ENCODE peak calls at places on chromosome 15, in seven cellular contexts. One of them, this sample, is unnamed.

GRCh38 chr15:88745696-88746095 is 57.5 kb upstream of the ACAN start:
- DNase-seq in stomach: no peak
- DNase-seq in A549: no peak
- DNase-seq in endothelial cell: no peak
- DNase-seq in BE2C: no peak
- DNase-seq in cardiac fibroblast: peak
- DNase-seq in hepatocyte: no peak
- DNase-seq in this sample: peak

GRCh38 chr15:55799287-55800212 is 56.6 kb upstream of the PRTG start:
- DNase-seq in stomach: peak
- DNase-seq in A549: peak
- DNase-seq in endothelial cell: peak
- DNase-seq in BE2C: peak
- DNase-seq in cardiac fibroblast: peak
- DNase-seq in hepatocyte: peak
- DNase-seq in this sample: peak

GRCh38 chr15:95121191-95121590 is 889.8 kb downstream of the MCTP2 start:
- DNase-seq in stomach: no peak
- DNase-seq in A549: no peak
- DNase-seq in endothelial cell: no peak
- DNase-seq in BE2C: no peak
- DNase-seq in cardiac fibroblast: no peak
- DNase-seq in hepatocyte: no peak
- DNase-seq in this sample: no peak

GRCh38 chr15:35736150-35736549 is 190.2 kb upstream of the DPH6 start:
- DNase-seq in stomach: peak
- DNase-seq in A549: no peak
- DNase-seq in endothelial cell: no peak
- DNase-seq in BE2C: no peak
- DNase-seq in cardiac fibroblast: peak
- DNase-seq in hepatocyte: no peak
- DNase-seq in this sample: no peak

GRCh38 chr15:100041380-100041779 is 300.4 kb downstream of the ADAMTS17 start:
- DNase-seq in stomach: no peak
- DNase-seq in A549: no peak
- DNase-seq in endothelial cell: no peak
- DNase-seq in BE2C: no peak
- DNase-seq in cardiac fibroblast: no peak
- DNase-seq in hepatocyte: no peak
- DNase-seq in this sample: no peak

GRCh38 chr15:63085289-63085688 is 36.4 kb upstream of the LACTB start:
- DNase-seq in stomach: no peak
- DNase-seq in A549: no peak
- DNase-seq in endothelial cell: no peak
- DNase-seq in BE2C: no peak
- DNase-seq in cardiac fibroblast: no peak
- DNase-seq in hepatocyte: no peak
- DNase-seq in this sample: no peak

GRCh38 chr15:33215941-33216872 is 21.7 kb upstream of the FMN1 start:
- DNase-seq in stomach: no peak
- DNase-seq in A549: no peak
- DNase-seq in endothelial cell: no peak
- DNase-seq in BE2C: peak
- DNase-seq in cardiac fibroblast: peak
- DNase-seq in hepatocyte: peak
- DNase-seq in this sample: peak

GRCh38 chr15:56931674-56932507 is 13.4 kb downstream of the TCF12 start:
- DNase-seq in stomach: no peak
- DNase-seq in A549: no peak
- DNase-seq in endothelial cell: no peak
- DNase-seq in BE2C: no peak
- DNase-seq in cardiac fibroblast: no peak
- DNase-seq in hepatocyte: peak
- DNase-seq in this sample: no peak

GRCh38 chr15:34318277-34319079 is 19.1 kb downstream of the SLC12A6 start:
- DNase-seq in stomach: peak
- DNase-seq in A549: peak
- DNase-seq in endothelial cell: peak
- DNase-seq in BE2C: peak
- DNase-seq in cardiac fibroblast: peak
- DNase-seq in hepatocyte: peak
- DNase-seq in this sample: peak

GRCh38 chr15:73264881-73265280 is 103.9 kb downstream of the HCN4 start:
- DNase-seq in stomach: no peak
- DNase-seq in A549: no peak
- DNase-seq in endothelial cell: no peak
- DNase-seq in BE2C: no peak
- DNase-seq in cardiac fibroblast: no peak
- DNase-seq in hepatocyte: no peak
- DNase-seq in this sample: no peak

GRCh38 chr15:50698101-50698500 is 11.5 kb upstream of the TRPM7 start:
- DNase-seq in stomach: no peak
- DNase-seq in A549: no peak
- DNase-seq in endothelial cell: no peak
- DNase-seq in BE2C: no peak
- DNase-seq in cardiac fibroblast: peak
- DNase-seq in hepatocyte: no peak
- DNase-seq in this sample: no peak

GRCh38 chr15:41494190-41494921 is 682 bp downstream of the ITPKA start:
- DNase-seq in stomach: peak
- DNase-seq in A549: peak
- DNase-seq in endothelial cell: peak
- DNase-seq in BE2C: peak
- DNase-seq in cardiac fibroblast: no peak
- DNase-seq in hepatocyte: peak
- DNase-seq in this sample: peak

GRCh38 chr15:67534360-67534759 is 8.1 kb upstream of the MAP2K5 start:
- DNase-seq in stomach: no peak
- DNase-seq in A549: no peak
- DNase-seq in endothelial cell: no peak
- DNase-seq in BE2C: no peak
- DNase-seq in cardiac fibroblast: no peak
- DNase-seq in hepatocyte: no peak
- DNase-seq in this sample: no peak

GRCh38 chr15:42401544-42402478 is 42.5 kb downstream of the CAPN3 start:
- DNase-seq in stomach: no peak
- DNase-seq in A549: no peak
- DNase-seq in endothelial cell: no peak
- DNase-seq in BE2C: no peak
- DNase-seq in cardiac fibroblast: no peak
- DNase-seq in hepatocyte: no peak
- DNase-seq in this sample: no peak

GRCh38 chr15:93985925-93986324 is 245.4 kb upstream of the MCTP2 start:
- DNase-seq in stomach: no peak
- DNase-seq in A549: no peak
- DNase-seq in endothelial cell: no peak
- DNase-seq in BE2C: no peak
- DNase-seq in cardiac fibroblast: no peak
- DNase-seq in hepatocyte: no peak
- DNase-seq in this sample: no peak

GRCh38 chr15:52657338-52657737 is 21.9 kb downstream of the ATOSA start:
- DNase-seq in stomach: no peak
- DNase-seq in A549: no peak
- DNase-seq in endothelial cell: no peak
- DNase-seq in BE2C: no peak
- DNase-seq in cardiac fibroblast: peak
- DNase-seq in hepatocyte: no peak
- DNase-seq in this sample: peak

GRCh38 chr15:67116742-67117141 is 51.3 kb downstream of the SMAD3 start:
- DNase-seq in stomach: no peak
- DNase-seq in A549: peak
- DNase-seq in endothelial cell: no peak
- DNase-seq in BE2C: no peak
- DNase-seq in cardiac fibroblast: no peak
- DNase-seq in hepatocyte: peak
- DNase-seq in this sample: no peak

GRCh38 chr15:51736069-51736468 is 1.4 kb downstream of the LYSMD2 start:
- DNase-seq in stomach: no peak
- DNase-seq in A549: no peak
- DNase-seq in endothelial cell: no peak
- DNase-seq in BE2C: peak
- DNase-seq in cardiac fibroblast: peak
- DNase-seq in hepatocyte: no peak
- DNase-seq in this sample: no peak

GRCh38 chr15:40108855-40109735 is at the start of gene BMF:
- DNase-seq in stomach: peak
- DNase-seq in A549: peak
- DNase-seq in endothelial cell: peak
- DNase-seq in BE2C: peak
- DNase-seq in cardiac fibroblast: peak
- DNase-seq in hepatocyte: peak
- DNase-seq in this sample: peak
- TF ChIP-seq CTCF in stomach: no peak
- TF ChIP-seq CTCF in A549: peak
- TF ChIP-seq CTCF in endothelial cell: no peak
- TF ChIP-seq CTCF in BE2C: peak
- TF ChIP-seq CTCF in cardiac fibroblast: peak
- TF ChIP-seq CTCF in hepatocyte: peak
- TF ChIP-seq CTCF in this sample: peak

DNA sequence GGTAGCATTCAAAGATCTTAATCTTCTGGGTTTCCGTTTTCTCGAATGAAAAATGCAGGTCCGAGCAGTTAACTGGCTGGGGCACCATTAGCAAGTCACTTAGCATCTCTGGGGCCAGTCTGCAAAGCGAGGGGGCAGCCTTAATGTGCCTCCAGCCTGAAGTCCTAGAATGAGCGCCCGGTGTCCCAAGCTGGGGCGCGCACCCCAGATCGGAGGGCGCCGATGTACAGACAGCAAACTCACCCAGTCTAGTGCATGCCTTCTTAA is at the start of gene PATL2:
- DNase-seq in stomach: no peak
- DNase-seq in A549: no peak
- DNase-seq in endothelial cell: no peak
- DNase-seq in BE2C: no peak
- DNase-seq in cardiac fibroblast: no peak
- DNase-seq in hepatocyte: no peak
- DNase-seq in this sample: no peak
- TF ChIP-seq CTCF in stomach: no peak
- TF ChIP-seq CTCF in A549: no peak
- TF ChIP-seq CTCF in endothelial cell: no peak
- TF ChIP-seq CTCF in BE2C: no peak
- TF ChIP-seq CTCF in cardiac fibroblast: no peak
- TF ChIP-seq CTCF in hepatocyte: no peak
- TF ChIP-seq CTCF in this sample: no peak

DNA sequence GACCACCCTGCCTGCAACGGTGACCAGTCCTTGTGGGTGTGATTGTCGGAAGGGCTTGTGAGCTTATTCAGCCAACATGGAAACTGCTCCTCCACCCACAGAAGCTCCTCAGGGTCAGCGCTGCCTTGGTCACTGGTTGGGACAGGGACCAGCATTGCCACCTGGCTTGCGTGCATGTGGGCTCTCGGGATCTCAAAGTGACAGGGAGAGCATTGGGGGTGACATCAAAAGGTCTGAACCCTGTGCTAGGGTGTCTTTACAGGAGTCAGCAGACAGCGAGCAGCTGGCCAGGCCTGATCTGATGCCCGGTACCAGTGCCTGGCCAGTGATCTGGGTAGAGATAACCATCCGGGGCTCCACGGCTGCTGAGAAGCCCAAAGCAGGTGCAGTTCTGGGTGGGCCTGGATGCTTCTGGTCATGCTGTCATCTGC is 135.0 kb downstream of the NSMCE3 start:
- DNase-seq in stomach: no peak
- DNase-seq in A549: no peak
- DNase-seq in endothelial cell: no peak
- DNase-seq in BE2C: no peak
- DNase-seq in cardiac fibroblast: no peak
- DNase-seq in hepatocyte: no peak
- DNase-seq in this sample: no peak
- TF ChIP-seq CTCF in stomach: no peak
- TF ChIP-seq CTCF in A549: no peak
- TF ChIP-seq CTCF in endothelial cell: no peak
- TF ChIP-seq CTCF in BE2C: no peak
- TF ChIP-seq CTCF in cardiac fibroblast: no peak
- TF ChIP-seq CTCF in hepatocyte: no peak
- TF ChIP-seq CTCF in this sample: no peak

DNA sequence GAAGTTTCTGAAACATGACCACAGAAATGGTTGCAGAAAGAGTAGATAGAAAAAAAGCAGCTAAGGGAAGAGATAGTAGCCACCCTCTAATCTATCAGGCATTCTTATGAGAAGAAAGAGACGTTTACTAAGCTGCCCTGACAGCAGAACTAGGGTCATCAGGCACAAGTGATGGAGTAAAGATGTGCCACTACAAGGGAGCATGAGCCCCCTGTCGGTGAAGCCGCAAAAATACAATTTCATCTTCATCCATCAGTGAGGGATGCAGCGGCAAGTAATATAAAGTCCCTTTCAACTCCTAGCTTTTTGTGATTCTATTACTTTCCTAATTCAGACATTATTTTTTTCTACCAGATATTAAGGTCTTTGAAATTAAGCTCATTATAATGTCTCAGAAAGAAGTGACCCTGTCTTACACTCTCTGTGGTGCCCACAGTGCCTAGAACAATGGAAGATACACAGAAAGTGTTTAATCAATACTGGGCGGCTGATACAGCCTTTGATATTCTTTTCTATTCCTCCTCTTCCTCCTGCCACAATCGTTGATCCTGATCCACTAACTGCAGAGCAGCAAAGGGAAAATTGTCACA is 651.6 kb downstream of the NTRK3 start:
- DNase-seq in stomach: no peak
- DNase-seq in A549: peak
- DNase-seq in endothelial cell: peak
- DNase-seq in BE2C: peak
- DNase-seq in cardiac fibroblast: peak
- DNase-seq in hepatocyte: peak
- DNase-seq in this sample: no peak
- TF ChIP-seq CTCF in stomach: no peak
- TF ChIP-seq CTCF in A549: peak
- TF ChIP-seq CTCF in endothelial cell: peak
- TF ChIP-seq CTCF in BE2C: peak
- TF ChIP-seq CTCF in cardiac fibroblast: peak
- TF ChIP-seq CTCF in hepatocyte: peak
- TF ChIP-seq CTCF in this sample: peak

GRCh38 chr15:74784426-74784825 is 2.5 kb downstream of the CSK start:
- DNase-seq in stomach: no peak
- DNase-seq in A549: no peak
- DNase-seq in endothelial cell: no peak
- DNase-seq in BE2C: no peak
- DNase-seq in cardiac fibroblast: no peak
- DNase-seq in hepatocyte: no peak
- DNase-seq in this sample: no peak
- TF ChIP-seq CTCF in stomach: no peak
- TF ChIP-seq CTCF in A549: no peak
- TF ChIP-seq CTCF in endothelial cell: no peak
- TF ChIP-seq CTCF in BE2C: no peak
- TF ChIP-seq CTCF in cardiac fibroblast: no peak
- TF ChIP-seq CTCF in hepatocyte: no peak
- TF ChIP-seq CTCF in this sample: no peak

This sample was measured in foreskin fibroblast.